ENCODE peak calls at places on chromosomes 11 and 22, in five cellular contexts. Y is heart left ventricle; N is ureter; B is SJSA1; S is activated T-cell treated with anti-CD3 and anti-CD28 coated beads, Interleukin-2, amount 50 U/mL, for 1 hour. G is an unnamed sample.
A peak's percentile ranks its signal among the peaks of the same experiment; 100 is the strongest.

GRCh38 chr11:134044514-134045284 is 24.2 kb upstream of the JAM3 start:
- DNase-seq in Y (no peak), N (no peak), B (no peak), S (no peak), G (no peak)

GRCh38 chr11:14149683-14150082 is 187.2 kb downstream of the SPON1 start:
- DNase-seq in Y (no peak), N (no peak), B (no peak), S (no peak), G (no peak)

GRCh38 chr11:87031433-87032170 is 6.1 kb upstream of the TMEM135 start:
- DNase-seq in Y (no peak), N (no peak), B (no peak), S (no peak), G (no peak)

GRCh38 chr11:12434255-12434654 is 56.9 kb downstream of the PARVA start:
- DNase-seq in Y (no peak), N (no peak), B (no peak), S (no peak), G (no peak)

GRCh38 chr11:5138256-5138655 is at the start of gene OR52A5:
- DNase-seq in Y (no peak), N (no peak), B (no peak), S (no peak), G (no peak)

GRCh38 chr11:68021167-68021787 is 9.2 kb upstream of the NDUFS8 start:
- DNase-seq in Y (no peak), N (no peak), B (no peak), S (no peak), G (no peak)

GRCh38 chr11:71285111-71285510 is 32.7 kb upstream of the SHANK2 start:
- DNase-seq in Y (no peak), N (no peak), B (no peak), S (no peak), G (no peak)

GRCh38 chr22:38947321-38948112 is 9.9 kb upstream of the APOBEC3A start:
- DNase-seq in Y (no peak), N (no peak), B (no peak), S (peak; percentile 9), G (no peak)

GRCh38 chr22:24434472-24435322 is 7.3 kb downstream of the ADORA2A start:
- DNase-seq in Y (peak; percentile 29), N (no peak), B (no peak), S (peak; percentile 74), G (no peak)

GRCh38 chr11:57698843-57699365 is 13.1 kb downstream of the MED19 start:
- DNase-seq in Y (no peak), N (no peak), B (no peak), S (no peak), G (no peak)

GRCh38 chr22:35314161-35314942 is 14.7 kb downstream of the TOM1 start:
- DNase-seq in Y (peak; percentile 56), N (no peak), B (no peak), S (peak; percentile 12), G (no peak)

GRCh38 chr11:980438-981365 is 55.0 kb downstream of the AP2A2 start:
- DNase-seq in Y (no peak), N (no peak), B (no peak), S (no peak), G (peak; percentile 57)

GRCh38 chr11:86983071-86983488 is 27.9 kb upstream of the FZD4 start:
- DNase-seq in Y (peak; percentile 24), N (no peak), B (no peak), S (no peak), G (no peak)

GRCh38 chr11:30333405-30333804 is 10.5 kb downstream of the ARL14EP start:
- DNase-seq in Y (no peak), N (no peak), B (no peak), S (no peak), G (no peak)

GRCh38 chr11:42777776-42778175 is 534.0 kb upstream of the API5 start:
- DNase-seq in Y (no peak), N (no peak), B (no peak), S (no peak), G (no peak)

GRCh38 chr11:31387379-31387778 is 17.7 kb downstream of the DNAJC24 start:
- DNase-seq in Y (no peak), N (no peak), B (no peak), S (no peak), G (no peak)

GRCh38 chr22:24503137-24503850 is 8.2 kb downstream of the UPB1 start:
- DNase-seq in Y (peak; percentile 60), N (peak; percentile 59), B (peak; percentile 72), S (peak; percentile 67), G (peak; percentile 84)

GRCh38 chr11:47327025-47327424 is 25.5 kb downstream of the MYBPC3 start:
- DNase-seq in Y (peak; percentile 52), N (no peak), B (no peak), S (no peak), G (no peak)

GRCh38 chr22:43053176-43053575 is 36.0 kb downstream of the TTLL1 start:
- DNase-seq in Y (no peak), N (no peak), B (no peak), S (no peak), G (no peak)

GRCh38 chr11:24496371-24496727 is 504 bp upstream of the LUZP2 start:
- DNase-seq in Y (no peak), N (no peak), B (no peak), S (no peak), G (peak; percentile 7)

GRCh38 chr11:130314184-130314748 is 451 bp downstream of the ZBTB44 start:
- DNase-seq in Y (peak; percentile 74), N (peak; percentile 55), B (peak; percentile 37), S (peak; percentile 78), G (peak; percentile 81)

GRCh38 chr22:26406118-26406517 is 22.9 kb upstream of the ASPHD2 start:
- DNase-seq in Y (no peak), N (no peak), B (no peak), S (no peak), G (peak; percentile 39)

GRCh38 chr11:42521994-42522393 is 789.8 kb upstream of the API5 start:
- DNase-seq in Y (no peak), N (no peak), B (no peak), S (no peak), G (no peak)

GRCh38 chr11:83151274-83151977 is 5.5 kb upstream of the PCF11 start:
- DNase-seq in Y (no peak), N (no peak), B (no peak), S (no peak), G (no peak)

GRCh38 chr11:20854214-20854613 is 184.8 kb downstream of the NELL1 start:
- DNase-seq in Y (no peak), N (no peak), B (no peak), S (no peak), G (no peak)

GRCh38 chr22:38719196-38719595 is 13.5 kb downstream of the GTPBP1 start:
- DNase-seq in Y (peak; percentile 13), N (no peak), B (no peak), S (no peak), G (no peak)

GRCh38 chr11:64388911-64389310 is 29.9 kb downstream of the RPS6KA4 start:
- DNase-seq in Y (no peak), N (no peak), B (no peak), S (no peak), G (no peak)

GRCh38 chr22:44815099-44816070 is 63.0 kb downstream of the ARHGAP8 start:
- DNase-seq in Y (peak; percentile 17), N (no peak), B (no peak), S (no peak), G (no peak)

GRCh38 chr11:108498046-108498815 is at the start of gene POGLUT3:
- DNase-seq in Y (peak; percentile 73), N (peak; percentile 54), B (peak; percentile 55), S (peak; percentile 57), G (peak; percentile 86)

GRCh38 chr11:66739983-66740382 is 11.0 kb upstream of the SPTBN2 start:
- DNase-seq in Y (no peak), N (no peak), B (no peak), S (no peak), G (no peak)

GRCh38 chr11:102497061-102497460 is 33.5 kb downstream of the MMP7 start:
- DNase-seq in Y (no peak), N (no peak), B (no peak), S (no peak), G (peak; percentile 25)

GRCh38 chr22:41360126-41360525 is 21.6 kb upstream of the TEF start:
- DNase-seq in Y (peak; percentile 57), N (no peak), B (no peak), S (no peak), G (no peak)

GRCh38 chr11:128488471-128488870 is 98.9 kb downstream of the ETS1 start:
- DNase-seq in Y (no peak), N (no peak), B (no peak), S (no peak), G (peak; percentile 83)

GRCh38 chr11:126307706-126308105 is 3.8 kb downstream of the DCPS start:
- DNase-seq in Y (no peak), N (no peak), B (no peak), S (no peak), G (no peak)

GRCh38 chr11:71372693-71373657 is 75.2 kb downstream of the DHCR7 start:
- DNase-seq in Y (no peak), N (no peak), B (no peak), S (no peak), G (peak; percentile 65)

G was measured in AG20443.